ENCODE peak calls at places on chromosomes 2 and 18, in five cellular contexts. Q is GDM1; N is activated naive CD4-positive, alpha-beta T cell treated with anti-CD3 and anti-CD28 coated beads, Interleukin-2, amount 50 U/mL, for 16 hours; W is epithelial cell of prostate; J is H1. L is an unnamed sample.
A peak's percentile ranks its signal among the peaks of the same experiment; 100 is the strongest.

GRCh38 chr18:574456-575228 is 5.5 kb upstream of the CETN1 start:
- DNase-seq in Q (no peak), W (no peak), N (no peak), J (peak; percentile 38), L (peak; percentile 50)

GRCh38 chr18:54278615-54279014 is 9.3 kb downstream of the POLI start:
- DNase-seq in J (no peak), W (no peak), N (no peak), Q (no peak), L (no peak)

GRCh38 chr2:237132799-237133198 is 47.1 kb downstream of the COPS8 start:
- DNase-seq in Q (no peak), J (peak; percentile 29), W (no peak), N (no peak), L (peak; percentile 75)

GRCh38 chr2:85448840-85449588 is 30.5 kb downstream of the SH2D6 start:
- DNase-seq in J (no peak), Q (no peak), W (no peak), N (no peak), L (no peak)

GRCh38 chr2:112924348-112924747 is 13.4 kb downstream of the IL37 start:
- DNase-seq in W (no peak), Q (no peak), J (no peak), N (no peak), L (peak; percentile 33)

GRCh38 chr2:187985923-187986322 is 305.8 kb upstream of the GULP1 start:
- DNase-seq in Q (no peak), N (no peak), W (no peak), J (no peak), L (no peak)

GRCh38 chr2:193668557-193669323 is 1474.0 kb upstream of the TMEFF2 start:
- DNase-seq in J (no peak), Q (no peak), W (no peak), N (no peak), L (no peak)

GRCh38 chr2:72745679-72746368 is 80.0 kb downstream of the EXOC6B start:
- DNase-seq in W (no peak), Q (peak; percentile 5), N (no peak), J (no peak), L (no peak)

GRCh38 chr18:56962322-56962721 is 184.6 kb upstream of the BOD1L2 start:
- DNase-seq in J (no peak), Q (no peak), W (no peak), N (no peak), L (no peak)

GRCh38 chr2:234863043-234863934 is 88.5 kb upstream of the SH3BP4 start:
- DNase-seq in J (no peak), W (no peak), Q (no peak), N (no peak), L (peak; percentile 70)

GRCh38 chr2:147588191-147588590 is 256.6 kb upstream of the ACVR2A start:
- DNase-seq in J (no peak), Q (no peak), N (no peak), W (no peak), L (no peak)

GRCh38 chr2:170822885-170823799 is 6.5 kb downstream of the GAD1 start:
- DNase-seq in J (no peak), N (no peak), Q (no peak), W (no peak), L (peak; percentile 79)

GRCh38 chr2:237207641-237208040 is 122.0 kb downstream of the COPS8 start:
- DNase-seq in N (no peak), W (no peak), J (no peak), Q (no peak), L (no peak)

GRCh38 chr18:55119434-55119833 is 160.2 kb upstream of the CCDC68 start:
- DNase-seq in Q (no peak), W (no peak), N (no peak), J (no peak), L (no peak)

GRCh38 chr18:26504831-26505230 is 43.5 kb downstream of the KCTD1 start:
- DNase-seq in J (no peak), Q (no peak), N (no peak), W (no peak), L (no peak)

GRCh38 chr2:160220545-160221009 is 20.5 kb upstream of the ITGB6 start:
- DNase-seq in Q (no peak), N (peak; percentile 20), W (peak; percentile 98), J (no peak), L (peak; percentile 64)

GRCh38 chr2:235716875-235717496 is 223.1 kb downstream of the AGAP1 start:
- DNase-seq in J (no peak), N (no peak), W (no peak), Q (no peak), L (no peak)

L was measured in endodermal cell.